ENCODE peak calls at places on chromosomes 7 and 10, in four cellular contexts. H is right lobe of liver, S is osteoblast, R is stomach. M is an unnamed sample. For H3K27me3 and H3K9me3, the result is how much of the 10 kb centered on the place peaks cover.

GRCh38 chr10:14821635-14822375 is 16.0 kb downstream of the CDNF start:
- DNase-seq in H (no peak), R (no peak), S (no peak), M (no peak)

GRCh38 chr10:95332666-95333249 is 42.0 kb upstream of the PDLIM1 start:
- DNase-seq in R (no peak), H (no peak), S (no peak), M (no peak)

GRCh38 chr10:70528726-70529362 is 50.3 kb downstream of the PALD1 start:
- DNase-seq in S (peak), R (no peak), H (no peak), M (no peak)

GRCh38 chr10:69578508-69578991 is 5.3 kb upstream of the NEUROG3 start:
- DNase-seq in H (peak), R (no peak), S (no peak), M (no peak)

GRCh38 chr10:34710391-34710751 is 104.7 kb downstream of the PARD3 start:
- DNase-seq in H (no peak), R (no peak), S (no peak), M (no peak)

GRCh38 chr7:131225619-131226101 is 102.0 kb upstream of the MKLN1 start:
- DNase-seq in H (peak), S (peak), R (peak), M (no peak)

GRCh38 chr7:26117142-26117807 is 34.7 kb upstream of the NFE2L3 start:
- DNase-seq in H (no peak), R (no peak), S (no peak), M (no peak)

GRCh38 chr7:150404785-150405583 is 25.9 kb downstream of the ZNF775 start:
- DNase-seq in S (peak), R (peak), H (peak), M (peak)

GRCh38 chr10:14056545-14057332 is 274.0 kb downstream of the FRMD4A start:
- DNase-seq in S (peak), H (no peak), R (no peak), M (peak)

GRCh38 chr7:91407942-91408341 is 143.7 kb downstream of the FZD1 start:
- DNase-seq in R (no peak), S (no peak), H (no peak), M (no peak)

GRCh38 chr7:43879477-43879876 is 10.2 kb upstream of the MRPS24 start:
- DNase-seq in R (no peak), H (no peak), S (peak), M (peak)

GRCh38 chr10:100742067-100742771 is 3.2 kb upstream of the PAX2 start:
- DNase-seq in H (no peak), S (peak), R (no peak), M (no peak)

GRCh38 chr7:140229591-140230516 is 53.1 kb upstream of the KDM7A start:
- DNase-seq in R (peak), H (no peak), S (no peak), M (no peak)

DNA sequence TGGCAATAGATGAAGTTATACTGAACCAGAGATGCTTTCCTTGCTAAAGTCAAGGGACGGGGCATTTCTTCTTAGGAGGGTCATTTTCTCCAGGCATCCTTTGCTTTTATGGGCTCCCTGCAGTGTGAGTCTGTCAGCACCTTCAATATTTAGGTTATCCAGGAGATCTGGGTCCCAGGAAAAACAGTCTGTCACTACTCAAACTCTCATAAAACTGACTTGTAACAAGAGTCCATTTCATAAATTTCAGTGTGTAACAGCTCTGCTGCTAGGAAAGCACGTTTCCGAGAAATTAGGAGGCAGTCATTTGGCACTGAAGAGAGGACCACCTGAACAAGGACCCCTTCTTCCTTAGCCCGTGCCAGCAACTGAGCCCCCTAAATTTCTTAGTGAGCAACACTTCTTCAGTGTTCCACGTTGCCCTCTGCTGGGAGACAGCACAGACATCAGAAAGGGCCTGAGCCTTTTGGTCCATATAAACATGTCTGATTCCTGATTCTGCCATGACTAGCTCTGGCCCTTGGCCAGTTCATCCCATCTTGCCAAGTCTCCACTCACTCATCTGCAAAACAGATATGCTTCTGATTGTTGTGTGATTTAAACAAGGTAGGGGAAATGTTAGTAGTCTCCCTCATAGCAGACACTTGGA is 7.2 kb downstream of the GCC1 start:
- DNase-seq in R (no peak), H (no peak), S (no peak), M (peak)
- TF ChIP-seq CTCF in R (no peak), H (no peak), S (peak), M (peak)

GRCh38 chr7:116674508-116675173 is 2.6 kb downstream of the MET start:
- DNase-seq in H (no peak), S (peak), R (no peak), M (no peak)
- H3K27me3 ChIP-seq in H (under half), S (under half), R (under half), M (under half)

GRCh38 chr7:70006411-70006920 is 408.2 kb downstream of the AUTS2 start:
- DNase-seq in S (no peak), H (no peak), R (no peak), M (no peak)
- H3K9me3 ChIP-seq in S (under half), H (under half), R (under half), M (under half)

GRCh38 chr7:37832194-37832593 is 16.2 kb upstream of the NME8 start:
- DNase-seq in R (peak), H (peak), S (no peak), M (no peak)
- TF ChIP-seq CTCF in R (no peak), H (peak), S (no peak), M (no peak)

DNA sequence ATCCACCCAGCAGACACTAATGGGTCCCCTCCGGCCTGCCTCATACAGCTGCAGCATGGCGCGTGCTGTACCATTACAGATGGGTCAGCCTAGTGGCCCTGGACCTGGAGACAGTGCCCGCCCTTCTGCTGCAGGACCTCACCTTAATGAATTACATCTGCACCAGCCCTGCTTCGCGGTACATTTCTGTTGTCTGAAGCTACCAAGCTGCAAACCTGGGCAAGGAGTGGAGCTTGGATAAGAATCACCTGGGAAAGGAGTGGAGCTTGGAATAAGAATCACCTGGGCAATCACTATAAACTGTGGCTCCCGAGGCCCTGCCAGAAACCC is 33.0 kb upstream of the EN2 start:
- DNase-seq in S (peak), H (no peak), R (no peak), M (no peak)
- H3K27me3 ChIP-seq in S (under half), H (under half), R (under half), M (under half)

GRCh38 chr7:63092951-63093350 is 905.7 kb upstream of the ZNF722 start:
- DNase-seq in H (no peak), R (no peak), S (no peak), M (no peak)

GRCh38 chr7:63093481-63093880 is 905.2 kb upstream of the ZNF722 start:
- DNase-seq in S (no peak), H (no peak), R (no peak), M (no peak)

GRCh38 chr7:63096141-63096540 is 902.5 kb upstream of the ZNF722 start:
- DNase-seq in R (no peak), S (no peak), H (no peak), M (no peak)
- H3K9me3 ChIP-seq in R (under half), S (under half), H (under half), M (under half)

GRCh38 chr10:99612167-99612831 is 7.9 kb downstream of the SLC25A28 start:
- DNase-seq in H (no peak), S (peak), R (no peak), M (peak)
- TF ChIP-seq CTCF in H (peak), S (peak), R (no peak), M (peak)

DNA sequence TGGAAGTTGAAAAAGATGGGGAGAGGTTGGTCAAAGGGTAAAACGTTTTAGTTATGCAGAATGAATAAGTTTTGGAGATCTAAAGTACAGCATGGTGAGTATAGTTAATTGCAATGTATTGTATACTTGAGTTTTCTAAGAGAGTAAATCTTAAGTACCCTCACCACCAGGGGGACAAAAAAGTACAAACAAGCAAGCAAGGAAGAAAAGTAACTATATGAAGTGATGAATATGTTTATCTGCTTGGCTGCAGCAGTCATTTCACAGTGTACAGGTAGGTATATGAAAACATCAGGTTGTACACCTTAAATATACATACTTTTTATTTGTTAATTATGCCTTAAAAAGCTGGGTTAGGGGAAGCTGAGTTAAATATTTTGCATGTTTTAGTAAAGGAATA is 157.3 kb downstream of the PCLO start:
- DNase-seq in H (no peak), S (no peak), R (no peak), M (no peak)
- H3K27me3 ChIP-seq in H (under half), S (under half), R (under half), M (under half)

GRCh38 chr7:106348231-106348630 is 63.4 kb upstream of the NAMPT start:
- DNase-seq in S (no peak), R (no peak), H (no peak), M (no peak)

GRCh38 chr7:106345421-106346166 is 60.8 kb upstream of the NAMPT start:
- DNase-seq in R (no peak), S (no peak), H (no peak), M (no peak)

GRCh38 chr7:106347229-106347833 is 62.5 kb upstream of the NAMPT start:
- DNase-seq in R (no peak), S (no peak), H (no peak), M (no peak)

GRCh38 chr7:106346167-106346677 is 61.4 kb upstream of the NAMPT start:
- DNase-seq in R (no peak), S (peak), H (no peak), M (no peak)

DNA sequence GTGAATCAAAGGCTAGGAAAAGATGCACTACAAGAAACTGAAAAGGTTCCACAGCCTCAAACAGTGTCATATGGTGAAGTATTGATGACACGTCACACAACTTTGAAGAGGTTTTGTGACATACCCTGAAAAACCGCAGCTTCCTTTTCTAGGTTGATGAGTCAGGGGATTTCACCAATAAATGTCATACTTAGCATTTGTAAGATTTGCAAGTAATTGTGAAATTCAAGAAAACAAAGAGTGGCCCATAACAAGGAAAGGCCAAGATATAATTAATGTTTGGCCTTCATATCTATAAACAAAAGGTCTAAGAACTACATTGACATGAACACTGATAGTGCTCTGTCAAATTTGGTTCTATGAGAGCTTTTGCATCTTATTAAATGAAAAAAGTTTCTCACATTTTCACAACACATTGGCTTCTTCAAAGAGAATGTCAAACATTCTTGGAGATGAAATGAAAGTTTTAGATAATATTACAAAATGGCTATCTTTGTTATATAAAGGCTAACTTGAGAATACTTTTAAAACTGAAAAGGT is 62.0 kb upstream of the NAMPT start:
- DNase-seq in S (peak), H (no peak), R (no peak), M (peak)
- H3K9me3 ChIP-seq in S (under half), H (under half), R (under half), M (under half)

DNA sequence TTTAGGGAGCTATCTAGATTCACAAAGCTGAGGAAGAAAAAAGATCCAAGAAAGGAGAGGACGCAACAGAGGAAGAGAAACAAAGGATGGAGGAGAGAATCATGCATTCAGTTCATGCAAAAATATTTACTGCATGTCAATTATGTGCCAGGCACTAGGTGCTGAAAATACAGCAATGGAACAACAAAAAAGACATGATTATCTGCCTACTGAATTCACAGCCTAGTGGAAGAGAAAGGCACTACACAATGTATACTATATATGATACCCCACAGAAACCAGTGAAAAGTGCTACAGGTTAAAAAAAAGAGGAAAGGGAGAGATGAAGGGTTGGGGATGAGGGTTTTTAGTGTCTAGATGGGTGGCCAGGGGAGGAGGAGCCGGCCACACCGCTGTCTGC is 520.4 kb upstream of the CELF2 start:
- DNase-seq in S (no peak), H (no peak), R (no peak), M (no peak)
- TF ChIP-seq CTCF in S (no peak), H (no peak), R (no peak), M (no peak)